ENCODE peak calls at places on chromosome 4, in nine cellular contexts. H, X, D, K, G, Y, R, V and U are unnamed samples.
A peak's percentile ranks its signal among the peaks of the same experiment; 100 is the strongest.

GRCh38 chr4:73690051-73690744 is 50.2 kb upstream of the CXCL8 start:
- DNase-seq in X (peak; percentile 50), V (no peak), K (no peak), R (no peak), H (peak; percentile 53), D (peak; percentile 75), G (no peak), Y (peak; percentile 76), U (no peak)

GRCh38 chr4:112448211-112448745 is 67.7 kb downstream of the NEUROG2 start:
- DNase-seq in V (peak; percentile 47), X (no peak), G (no peak), D (peak; percentile 46), H (no peak), K (no peak), R (no peak), Y (peak; percentile 13), U (no peak)

GRCh38 chr4:84855774-84856173 is 110.7 kb downstream of the WDFY3 start:
- DNase-seq in R (no peak), V (peak; percentile 18), K (no peak), G (peak; percentile 18), Y (no peak), X (no peak), D (peak; percentile 26), H (no peak), U (no peak)

GRCh38 chr4:128394778-128395177 is 107.2 kb upstream of the PGRMC2 start:
- DNase-seq in X (peak; percentile 28), Y (peak; percentile 36), G (no peak), V (no peak), K (no peak), D (peak; percentile 92), H (no peak), R (no peak), U (no peak)

GRCh38 chr4:1380368-1381151 is 25.7 kb downstream of the NKX1-1 start:
- DNase-seq in Y (no peak), V (no peak), G (no peak), X (no peak), D (no peak), H (no peak), R (no peak), K (no peak), U (no peak)

GRCh38 chr4:163595590-163595989 is 101.1 kb downstream of the TMA16 start:
- DNase-seq in Y (no peak), X (no peak), K (no peak), G (no peak), H (no peak), V (no peak), D (no peak), R (no peak), U (no peak)

GRCh38 chr4:158007566-158007965 is 165.3 kb downstream of the GASK1B start:
- DNase-seq in X (no peak), V (no peak), G (no peak), D (peak; percentile 12), R (no peak), Y (no peak), K (no peak), H (no peak), U (no peak)

GRCh38 chr4:40526741-40527140 is 102.9 kb downstream of the RBM47 start:
- DNase-seq in H (no peak), R (no peak), K (no peak), X (peak; percentile 47), V (no peak), Y (no peak), G (no peak), D (no peak), U (no peak)

GRCh38 chr4:74039065-74039763 is 725 bp upstream of the CXCL3 start:
- DNase-seq in R (no peak), X (peak; percentile 34), G (no peak), H (peak; percentile 39), Y (peak; percentile 16), D (peak; percentile 45), K (no peak), V (no peak), U (no peak)

GRCh38 chr4:153731239-153731638 is 28.6 kb downstream of the RNF175 start:
- DNase-seq in D (peak; percentile 83), K (no peak), X (peak; percentile 29), G (no peak), Y (peak; percentile 64), H (peak; percentile 88), R (no peak), V (no peak), U (no peak)

GRCh38 chr4:173005912-173006633 is 162.5 kb upstream of the GALNT7 start:
- DNase-seq in H (no peak), D (no peak), K (no peak), Y (no peak), V (no peak), X (no peak), R (no peak), G (no peak), U (no peak)

GRCh38 chr4:169410839-169411770 is 140.3 kb upstream of the SH3RF1 start:
- DNase-seq in R (no peak), D (peak; percentile 3), Y (peak; percentile 85), G (no peak), H (peak; percentile 67), X (peak; percentile 97), K (peak; percentile 27), V (peak; percentile 32), U (peak; percentile 11)

GRCh38 chr4:95548738-95549245 is at the start of gene UNC5C:
- DNase-seq in R (no peak), K (peak; percentile 56), X (peak; percentile 98), H (peak; percentile 85), D (peak; percentile 16), V (peak; percentile 83), G (no peak), Y (no peak), U (peak; percentile 63)

GRCh38 chr4:152693875-152694274 is 14.1 kb upstream of the TMEM154 start:
- DNase-seq in K (no peak), V (no peak), R (no peak), X (no peak), H (no peak), G (no peak), D (no peak), Y (no peak), U (no peak)

GRCh38 chr4:11343536-11343935 is 85.2 kb downstream of the HS3ST1 start:
- DNase-seq in V (no peak), K (no peak), Y (no peak), H (no peak), R (no peak), G (no peak), X (no peak), D (no peak), U (no peak)

GRCh38 chr4:13989496-13989895 is 362.0 kb upstream of the BOD1L1 start:
- DNase-seq in R (no peak), H (peak; percentile 38), X (no peak), K (no peak), G (no peak), Y (no peak), D (peak; percentile 42), V (no peak), U (no peak)

GRCh38 chr4:112036881-112037280 is 108.4 kb upstream of the FAM241A start:
- DNase-seq in G (no peak), Y (no peak), K (no peak), D (peak; percentile 35), R (no peak), X (peak; percentile 37), V (peak; percentile 9), H (no peak), U (no peak)

GRCh38 chr4:48778431-48779094 is 1.5 kb downstream of the FRYL start:
- DNase-seq in V (no peak), G (peak; percentile 19), X (peak; percentile 56), H (peak; percentile 69), Y (peak; percentile 57), D (peak; percentile 58), K (no peak), R (no peak), U (no peak)

GRCh38 chr4:54976682-54977081 is 148.7 kb downstream of the KDR start:
- DNase-seq in D (no peak), X (no peak), H (no peak), G (peak; percentile 8), K (no peak), Y (no peak), R (no peak), V (peak; percentile 42), U (no peak)

GRCh38 chr4:169008478-169008877 is 1.6 kb downstream of the CBR4 start:
- DNase-seq in X (no peak), D (no peak), G (no peak), H (no peak), V (peak; percentile 37), R (no peak), Y (no peak), K (no peak), U (no peak)

GRCh38 chr4:140706276-140706625 is 49.9 kb downstream of the TBC1D9 start:
- DNase-seq in X (no peak), Y (no peak), V (no peak), H (no peak), G (no peak), D (no peak), K (no peak), R (no peak), U (no peak)

GRCh38 chr4:178241601-178242118 is 799.4 kb upstream of the AGA start:
- DNase-seq in K (no peak), X (no peak), V (no peak), Y (no peak), G (no peak), R (no peak), D (no peak), H (no peak), U (no peak)

GRCh38 chr4:23728393-23728792 is 161.5 kb downstream of the PPARGC1A start:
- DNase-seq in R (peak; percentile 10), G (no peak), X (peak; percentile 89), V (no peak), K (no peak), Y (peak; percentile 89), H (peak; percentile 85), D (peak; percentile 75), U (no peak)

GRCh38 chr4:83456184-83456501 is 285 bp downstream of the MRPS18C start:
- DNase-seq in V (no peak), Y (no peak), X (no peak), D (no peak), R (no peak), K (no peak), H (no peak), G (no peak), U (no peak)
- H3K27ac ChIP-seq in V (peak overlapping the region; percentile 8), Y (peak overlapping the region; percentile 76), X (peak overlapping the region; percentile 45), D (peak overlapping the region; percentile 98), R (peak overlapping the region; percentile 91), K (peak overlapping the region; percentile 89), H (peak overlapping the region; percentile 92), G (peak overlapping the region; percentile 93), U (peak overlapping the region; percentile 28)

GRCh38 chr4:108369035-108369655 is 200.4 kb upstream of the LEF1 start:
- DNase-seq in R (no peak), G (no peak), D (no peak), K (no peak), H (no peak), Y (no peak), X (no peak), V (no peak), U (no peak)
- H3K4me1 ChIP-seq in R (no peaks in the 10 kb centered on the region), G (no peaks in the 10 kb centered on the region), D (no peaks in the 10 kb centered on the region), K (no peaks in the 10 kb centered on the region), H (no peaks in the 10 kb centered on the region), Y (no peaks in the 10 kb centered on the region), X (no peaks in the 10 kb centered on the region), V (peaks cover 56% of the 10 kb centered on the region), U (peaks cover 22% of the 10 kb centered on the region)

GRCh38 chr4:114599231-114600065 is 841 bp downstream of the UGT8 start:
- DNase-seq in R (no peak), K (peak; percentile 68), X (peak; percentile 11), V (peak; percentile 54), H (peak; percentile 13), G (no peak), D (peak; percentile 8), Y (no peak), U (peak; percentile 30)
- H3K9ac ChIP-seq in R (peak overlapping the region; percentile 34), K (peak overlapping the region; percentile 66), X (no peak overlapping the region), V (no peak overlapping the region), H (no peak overlapping the region), G (no peak overlapping the region), D (no peak overlapping the region), Y (no peak overlapping the region), U (peak overlapping the region; percentile 30)

GRCh38 chr4:81472249-81473085 is 760 bp upstream of the RASGEF1B start:
- DNase-seq in X (peak; percentile 44), G (peak; percentile 24), R (no peak), K (no peak), D (peak; percentile 53), V (peak; percentile 60), Y (no peak), H (peak; percentile 55), U (peak; percentile 35)
- H3K27ac ChIP-seq in X (no peak overlapping the region), G (no peak overlapping the region), R (no peak overlapping the region), K (peak overlapping the region; percentile 98), D (no peak overlapping the region), V (no peak overlapping the region), Y (no peak overlapping the region), H (no peak overlapping the region), U (no peak overlapping the region)